ENCODE peak calls at places on chromosomes 1 and 21, in six cellular contexts. X is mesendoderm, A is esophagus squamous epithelium, U is fibroblast of lung, J is adrenal gland, S is left ventricle myocardium inferior. L is an unnamed sample.

GRCh38 chr1:45809761-45810160 is 6.3 kb downstream of the MAST2 start:
- DNase-seq in J (no peak), A (no peak), S (no peak), X (no peak), U (no peak), L (no peak)

GRCh38 chr1:153677718-153678518 is 570 bp upstream of the NPR1 start:
- DNase-seq in X (peak), U (peak), A (no peak), S (peak), J (peak), L (no peak)

GRCh38 chr1:62391369-62391971 is 45.4 kb upstream of the USP1 start:
- DNase-seq in S (no peak), X (peak), J (no peak), U (peak), A (no peak), L (no peak)

GRCh38 chr1:158075078-158075477 is 81.6 kb downstream of the KIRREL1 start:
- DNase-seq in A (no peak), U (no peak), J (no peak), X (no peak), S (no peak), L (no peak)

GRCh38 chr1:204361781-204362180 is 2.1 kb upstream of the PLEKHA6 start:
- DNase-seq in U (no peak), A (no peak), X (no peak), J (no peak), S (no peak), L (no peak)

GRCh38 chr21:18877932-18878331 is 474.3 kb upstream of the TMPRSS15 start:
- DNase-seq in X (no peak), U (no peak), S (no peak), J (no peak), A (no peak), L (no peak)

GRCh38 chr1:199084293-199084692 is 445.5 kb downstream of the PTPRC start:
- DNase-seq in A (no peak), S (no peak), U (peak), X (peak), J (no peak), L (no peak)

GRCh38 chr1:54300395-54300794 is 100.4 kb downstream of the MRPL37 start:
- DNase-seq in S (no peak), A (no peak), X (no peak), U (no peak), J (no peak), L (no peak)

GRCh38 chr1:19179597-19180271 is 30.3 kb downstream of the UBR4 start:
- DNase-seq in U (peak), X (peak), S (no peak), J (no peak), A (no peak), L (no peak)

GRCh38 chr1:208475449-208475848 is 231.3 kb upstream of the PLXNA2 start:
- DNase-seq in U (peak), S (no peak), X (peak), A (no peak), J (peak), L (no peak)

GRCh38 chr1:67408148-67408547 is 22.1 kb downstream of the SERBP1 start:
- DNase-seq in U (peak), J (no peak), X (no peak), A (no peak), S (no peak), L (no peak)

GRCh38 chr21:41142051-41142795 is 25.7 kb upstream of the BACE2 start:
- DNase-seq in S (no peak), U (no peak), J (no peak), A (no peak), X (peak), L (peak)

GRCh38 chr1:67801903-67802302 is 31.4 kb downstream of the GNG12 start:
- DNase-seq in A (no peak), X (no peak), S (no peak), U (no peak), J (no peak), L (no peak)

GRCh38 chr1:225378880-225379279 is 49.0 kb downstream of the LBR start:
- DNase-seq in A (no peak), U (peak), J (no peak), X (peak), S (peak), L (no peak)

GRCh38 chr1:54851406-54851805 is 35.6 kb downstream of the DHCR24 start:
- DNase-seq in U (no peak), X (no peak), S (no peak), J (no peak), A (no peak), L (no peak)

GRCh38 chr1:25245809-25246599 is 1.2 kb downstream of the RSRP1 start:
- DNase-seq in A (no peak), X (peak), S (no peak), U (peak), J (peak), L (no peak)

GRCh38 chr21:15278279-15278678 is 213.5 kb upstream of the NRIP1 start:
- DNase-seq in U (no peak), X (no peak), S (no peak), A (no peak), J (no peak), L (no peak)

GRCh38 chr1:8338526-8339202 is 20.8 kb downstream of the SLC45A1 start:
- DNase-seq in U (no peak), X (no peak), S (no peak), J (no peak), A (no peak), L (no peak)

GRCh38 chr1:227654431-227654830 is 80.7 kb downstream of the JMJD4 start:
- DNase-seq in U (peak), X (peak), S (no peak), J (no peak), A (no peak), L (no peak)

GRCh38 chr1:65235867-65236805 is 73.2 kb upstream of the DNAJC6 start:
- DNase-seq in J (no peak), S (no peak), X (peak), U (peak), A (no peak), L (no peak)

GRCh38 chr1:184060316-184060715 is 8.8 kb downstream of the TSEN15 start:
- DNase-seq in X (no peak), S (no peak), J (no peak), A (no peak), U (peak), L (no peak)

GRCh38 chr1:58927722-58928085 is 143.9 kb upstream of the JUN start:
- DNase-seq in X (no peak), S (no peak), A (no peak), J (no peak), U (no peak), L (no peak)

GRCh38 chr1:33609739-33610138 is 137.3 kb downstream of the ZSCAN20 start:
- DNase-seq in A (no peak), S (no peak), J (no peak), U (no peak), X (no peak), L (no peak)

GRCh38 chr1:25645641-25646400 is 29.2 kb downstream of the MAN1C1 start:
- DNase-seq in A (no peak), X (no peak), J (no peak), U (no peak), S (no peak), L (no peak)

GRCh38 chr1:162276493-162276892 is 100.2 kb downstream of the SPATA46 start:
- DNase-seq in X (no peak), S (no peak), A (no peak), J (no peak), U (peak), L (no peak)

GRCh38 chr1:201226859-201227488 is 36.4 kb downstream of the IGFN1 start:
- DNase-seq in A (no peak), S (no peak), X (no peak), U (no peak), J (no peak), L (no peak)

GRCh38 chr1:183097438-183098051 is 74.3 kb downstream of the LAMC1 start:
- DNase-seq in U (peak), X (no peak), J (no peak), A (no peak), S (no peak), L (no peak)

GRCh38 chr1:42142894-42143675 is 10.1 kb upstream of the GUCA2B start:
- DNase-seq in U (no peak), J (no peak), S (no peak), X (no peak), A (no peak), L (no peak)

GRCh38 chr1:230171337-230172015 is 104.4 kb downstream of the GALNT2 start:
- DNase-seq in S (no peak), U (peak), J (no peak), X (no peak), A (no peak), L (no peak)

GRCh38 chr1:29236993-29237905 is 927 bp downstream of the PTPRU start:
- DNase-seq in A (no peak), U (peak), J (no peak), S (peak), X (peak), L (peak)

GRCh38 chr1:91997607-91998195 is 32.1 kb upstream of the EPHX4 start:
- DNase-seq in U (peak), X (peak), J (peak), S (no peak), A (no peak), L (no peak)

GRCh38 chr1:54798769-54799641 is 2.1 kb downstream of the TTC22 start:
- DNase-seq in J (peak), U (no peak), A (no peak), S (no peak), X (no peak), L (no peak)

GRCh38 chr21:45972716-45973474 is 8.7 kb upstream of the COL6A1 start:
- DNase-seq in S (peak), J (peak), X (peak), A (no peak), U (peak), L (no peak)

GRCh38 chr21:35298757-35299156 is 249.7 kb upstream of the RUNX1 start:
- DNase-seq in X (no peak), S (no peak), J (no peak), U (no peak), A (no peak), L (no peak)

GRCh38 chr1:209190591-209191241 is 392.8 kb upstream of the CAMK1G start:
- DNase-seq in J (peak), X (peak), A (no peak), U (peak), S (no peak), L (no peak)

GRCh38 chr1:202283991-202284390 is 57.7 kb downstream of the UBE2T start:
- DNase-seq in A (no peak), U (peak), J (peak), X (peak), S (no peak), L (no peak)

GRCh38 chr1:172497230-172497629 is 35.7 kb upstream of the SUCO start:
- DNase-seq in A (no peak), U (no peak), J (no peak), X (peak), S (no peak), L (no peak)

GRCh38 chr1:196535727-196536126 is 72.5 kb downstream of the KCNT2 start:
- DNase-seq in U (peak), S (no peak), J (no peak), A (no peak), X (peak), L (no peak)

GRCh38 chr1:53639251-53639721 is 99.7 kb downstream of the GLIS1 start:
- DNase-seq in A (no peak), S (no peak), X (no peak), U (peak), J (no peak), L (no peak)

GRCh38 chr1:238951809-238952208 is 434.6 kb upstream of the CHRM3 start:
- DNase-seq in U (peak), A (no peak), S (no peak), J (peak), X (peak), L (no peak)

GRCh38 chr1:178389441-178389840 is 107.3 kb downstream of the CLEC20A start:
- DNase-seq in X (no peak), S (no peak), U (peak), A (no peak), J (no peak), L (no peak)

GRCh38 chr1:178393370-178393769 is 103.4 kb downstream of the CLEC20A start:
- DNase-seq in X (no peak), J (no peak), S (no peak), A (no peak), U (no peak), L (no peak)

GRCh38 chr1:178385662-178386061 is 111.1 kb downstream of the CLEC20A start:
- DNase-seq in U (no peak), S (no peak), J (no peak), X (no peak), A (no peak), L (no peak)

GRCh38 chr1:178388398-178389161 is 108.2 kb downstream of the CLEC20A start:
- DNase-seq in A (no peak), S (no peak), X (no peak), J (no peak), U (peak), L (no peak)
- H3K4me3 ChIP-seq in A (no peak), S (peak), X (no peak), J (no peak), U (peak), L (no peak)

GRCh38 chr1:156703741-156704140 is 1.6 kb downstream of the CRABP2 start:
- DNase-seq in A (no peak), X (peak), J (no peak), U (no peak), S (no peak), L (no peak)

GRCh38 chr1:156705321-156705917 is at the start of gene CRABP2:
- DNase-seq in A (no peak), S (no peak), J (peak), U (peak), X (peak), L (no peak)

GRCh38 chr1:156704930-156705320 is 458 bp downstream of the CRABP2 start:
- DNase-seq in U (peak), X (peak), S (peak), J (peak), A (no peak), L (peak)

GRCh38 chr1:156703336-156703735 is 2.0 kb downstream of the CRABP2 start:
- DNase-seq in A (no peak), X (no peak), J (no peak), U (no peak), S (no peak), L (no peak)

DNA sequence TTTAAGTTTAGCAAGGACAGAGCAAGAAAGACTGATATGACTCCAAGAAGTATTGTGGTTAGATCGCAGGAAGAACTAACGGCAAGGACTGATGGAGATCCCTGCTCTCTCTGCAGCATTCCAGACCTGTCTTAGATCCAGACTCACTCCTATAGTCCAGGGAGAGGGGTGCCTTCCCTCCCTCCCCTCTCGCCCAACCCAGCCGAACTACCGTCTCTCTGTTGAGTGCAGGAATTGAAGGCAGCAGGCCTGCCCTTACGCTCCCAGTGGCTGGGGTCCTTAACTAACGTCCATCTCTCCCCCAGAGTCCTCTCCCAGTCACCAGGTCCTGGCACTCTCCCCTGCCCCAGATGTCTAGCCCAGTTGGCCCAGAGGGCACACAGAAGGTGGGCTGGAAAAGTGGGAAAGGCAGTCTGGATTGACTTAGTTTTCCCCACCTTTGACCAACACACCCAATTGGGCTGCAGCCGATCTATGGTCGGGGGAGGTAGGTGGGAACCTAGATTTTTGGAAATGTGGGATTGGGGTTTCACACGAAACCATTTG is 1.1 kb downstream of the CRABP2 start:
- DNase-seq in X (peak), J (no peak), A (no peak), S (no peak), U (no peak), L (no peak)
- H3K4me3 ChIP-seq in X (peak), J (no peak), A (peak), S (no peak), U (peak), L (peak)

DNA sequence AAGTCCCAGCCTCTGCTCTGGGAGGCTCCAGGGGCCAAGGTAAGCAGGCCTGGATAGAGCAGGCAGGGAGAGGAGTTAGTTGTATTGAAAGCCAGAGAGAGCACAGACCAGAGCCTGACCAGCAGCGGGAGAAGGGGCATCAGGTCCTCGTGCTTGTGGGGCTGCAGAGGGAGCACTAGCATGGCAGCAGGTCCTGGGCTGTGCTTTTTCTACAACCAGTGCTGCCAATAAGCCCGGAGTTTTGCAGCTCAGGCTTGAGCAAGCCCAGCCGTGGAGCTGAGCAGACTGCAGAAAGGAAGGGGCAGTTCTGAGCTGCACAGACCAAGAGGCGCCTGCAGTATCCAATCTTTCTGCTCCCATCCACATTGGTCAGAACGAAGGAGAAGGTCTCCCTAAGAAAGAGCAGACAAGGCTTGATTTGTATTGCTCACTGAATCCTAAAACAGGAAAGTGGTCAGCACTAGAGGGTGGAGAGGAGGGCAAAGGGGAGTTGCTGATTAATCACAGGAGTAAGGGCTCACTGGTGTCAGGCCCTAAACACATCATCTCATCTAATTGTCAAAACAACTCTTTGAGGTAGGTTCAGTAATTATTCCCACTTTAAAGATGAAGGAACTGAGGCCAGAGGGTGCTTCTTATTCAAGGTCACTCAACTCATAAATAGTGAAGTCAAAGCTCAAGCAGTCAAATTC is 2.7 kb downstream of the DENND2D start:
- DNase-seq in S (no peak), X (peak), U (no peak), J (no peak), A (no peak), L (no peak)
- H3K4me3 ChIP-seq in S (no peak), X (no peak), U (no peak), J (no peak), A (peak), L (peak)

DNA sequence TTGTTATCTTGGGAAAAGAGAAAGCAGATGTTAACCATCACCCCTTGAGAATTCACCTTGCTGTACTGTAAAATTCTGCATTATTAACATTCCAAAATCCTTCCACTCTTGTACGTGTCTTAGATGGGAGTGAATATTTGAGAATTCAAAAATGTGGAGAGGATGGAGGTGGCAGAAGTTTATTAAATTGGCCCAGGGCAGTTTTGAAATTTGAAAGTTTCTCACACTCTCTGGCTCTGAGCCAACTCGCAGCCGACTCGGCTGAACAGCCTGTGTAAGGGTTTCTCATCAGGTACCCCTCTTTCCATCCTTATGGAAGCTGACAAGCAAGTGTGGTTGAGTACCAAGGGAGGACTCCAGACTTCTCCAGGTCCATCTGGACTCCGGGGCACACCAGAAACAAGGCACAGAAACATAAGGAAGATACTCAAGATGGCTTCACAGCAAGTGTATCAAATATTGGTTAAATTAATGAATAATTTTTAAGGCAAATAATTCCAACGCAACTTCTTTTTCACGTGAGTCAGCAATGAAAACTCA is 45.1 kb downstream of the RRAGC start:
- DNase-seq in S (no peak), J (no peak), X (no peak), U (no peak), A (no peak), L (no peak)
- H3K4me3 ChIP-seq in S (no peak), J (no peak), X (no peak), U (no peak), A (no peak), L (no peak)

GRCh38 chr1:44031051-44031899 is at the start of gene SLC6A9:
- DNase-seq in U (peak), A (no peak), J (peak), X (peak), S (peak), L (peak)

GRCh38 chr1:44029911-44030605 is 1.2 kb downstream of the SLC6A9 start:
- DNase-seq in U (peak), X (peak), A (peak), S (peak), J (peak), L (peak)

GRCh38 chr1:44029260-44029910 is 1.9 kb downstream of the SLC6A9 start:
- DNase-seq in J (no peak), X (no peak), A (no peak), U (no peak), S (no peak), L (no peak)

GRCh38 chr1:44031900-44032817 is 897 bp upstream of the SLC6A9 start:
- DNase-seq in J (no peak), X (peak), A (no peak), S (no peak), U (no peak), L (no peak)

GRCh38 chr1:44030606-44031050 is 634 bp downstream of the SLC6A9 start:
- DNase-seq in A (no peak), S (peak), X (peak), U (peak), J (no peak), L (no peak)
- H3K4me3 ChIP-seq in A (peak), S (peak), X (peak), U (peak), J (peak), L (peak)

GRCh38 chr1:43993206-43993914 is 2.0 kb downstream of the CCDC24 start:
- DNase-seq in J (no peak), A (no peak), X (no peak), U (no peak), S (no peak), L (no peak)

GRCh38 chr1:43991200-43991475 is 261 bp upstream of the CCDC24 start:
- DNase-seq in A (no peak), J (no peak), U (no peak), X (no peak), S (no peak), L (no peak)

GRCh38 chr1:43994071-43994470 is 2.7 kb downstream of the CCDC24 start:
- DNase-seq in J (no peak), U (no peak), A (no peak), S (no peak), X (no peak), L (no peak)

GRCh38 chr1:43991476-43992231 is at the start of gene CCDC24:
- DNase-seq in A (no peak), S (peak), X (peak), U (peak), J (peak), L (peak)

GRCh38 chr1:43992232-43992995 is 1.0 kb downstream of the CCDC24 start:
- DNase-seq in X (no peak), S (no peak), U (no peak), J (no peak), A (no peak), L (no peak)
- H3K4me3 ChIP-seq in X (peak), S (peak), U (peak), J (peak), A (peak), L (peak)

L was measured in thoracic aorta.